ENCODE peak calls at places on chromosome 13, in eight cellular contexts. D, R, X, V, S, F, Q and H are unnamed samples.
A peak's percentile ranks its signal among the peaks of the same experiment; 100 is the strongest.

GRCh38 chr13:83453300-83453699 is 429.0 kb downstream of the SLITRK1 start:
- DNase-seq in D (no peak), R (no peak), X (no peak), V (no peak), S (no peak), F (no peak), Q (no peak), H (no peak)

GRCh38 chr13:24133396-24133795 is 27.1 kb upstream of the SPATA13 start:
- DNase-seq in D (no peak), R (no peak), X (no peak), V (no peak), S (no peak), F (no peak), Q (no peak), H (no peak)

GRCh38 chr13:34164585-34164984 is 346.6 kb downstream of the RFC3 start:
- DNase-seq in D (no peak), R (no peak), X (no peak), V (no peak), S (no peak), F (no peak), Q (no peak), H (no peak)

GRCh38 chr13:74288361-74288911 is 154.2 kb upstream of the KLF12 start:
- DNase-seq in D (peak; percentile 68), R (peak; percentile 49), X (no peak), V (no peak), S (no peak), F (peak; percentile 66), Q (peak; percentile 60), H (no peak)

GRCh38 chr13:89432997-89433396 is 1761.8 kb downstream of the SLITRK5 start:
- DNase-seq in D (no peak), R (no peak), X (no peak), V (no peak), S (no peak), F (no peak), Q (no peak), H (no peak)

GRCh38 chr13:112693831-112694497 is 4.1 kb downstream of the ATP11A start:
- DNase-seq in D (no peak), R (no peak), X (no peak), V (no peak), S (no peak), F (peak; percentile 56), Q (no peak), H (peak; percentile 83)

GRCh38 chr13:22736084-22736767 is 444.6 kb upstream of the SGCG start:
- DNase-seq in D (no peak), R (no peak), X (no peak), V (no peak), S (no peak), F (no peak), Q (no peak), H (no peak)

GRCh38 chr13:110331362-110331761 is 24.3 kb downstream of the COL4A2 start:
- DNase-seq in D (no peak), R (no peak), X (no peak), V (no peak), S (no peak), F (peak; percentile 63), Q (peak; percentile 59), H (peak; percentile 75)

GRCh38 chr13:22665531-22665930 is 515.2 kb upstream of the SGCG start:
- DNase-seq in D (no peak), R (peak; percentile 12), X (no peak), V (no peak), S (no peak), F (no peak), Q (no peak), H (no peak)

GRCh38 chr13:43167058-43167457 is 143.7 kb downstream of the DNAJC15 start:
- DNase-seq in D (no peak), R (no peak), X (no peak), V (no peak), S (no peak), F (no peak), Q (no peak), H (no peak)

GRCh38 chr13:98141938-98142426 is 912 bp upstream of the FARP1 start:
- DNase-seq in D (no peak), R (peak; percentile 23), X (no peak), V (no peak), S (no peak), F (peak; percentile 72), Q (no peak), H (peak; percentile 6)

GRCh38 chr13:106418556-106418955 is 116.9 kb downstream of the EFNB2 start:
- DNase-seq in D (no peak), R (no peak), X (no peak), V (no peak), S (no peak), F (no peak), Q (no peak), H (peak; percentile 91)
- H3K4me3 ChIP-seq in D (no peak overlapping the region), R (no peak overlapping the region), X (no peak overlapping the region), V (no peak overlapping the region), S (no peak overlapping the region), F (no peak overlapping the region), Q (no peak overlapping the region), H (peak overlapping the region; percentile 36)

GRCh38 chr13:109123971-109124370 is 494.6 kb downstream of the MYO16 start:
- DNase-seq in D (no peak), R (no peak), X (no peak), V (peak; percentile 62), S (no peak), F (no peak), Q (no peak), H (no peak)
- TF ChIP-seq CTCF in D (no peak), R (no peak), X (peak; percentile 3), V (peak; percentile 56), S (no peak), F (no peak), Q (no peak), H (no peak)

GRCh38 chr13:95304446-95304845 is 3.2 kb upstream of the ABCC4 start:
- DNase-seq in D (no peak), R (no peak), X (no peak), V (no peak), S (no peak), F (no peak), Q (no peak), H (no peak)

GRCh38 chr13:95301947-95302386 is 716 bp upstream of the ABCC4 start:
- DNase-seq in D (no peak), R (no peak), X (no peak), V (no peak), S (no peak), F (no peak), Q (no peak), H (no peak)

GRCh38 chr13:95307507-95307906 is 6.3 kb upstream of the ABCC4 start:
- DNase-seq in D (no peak), R (no peak), X (no peak), V (no peak), S (no peak), F (no peak), Q (no peak), H (no peak)
- H3K4me3 ChIP-seq in D (no peak overlapping the region), R (no peak overlapping the region), X (no peak overlapping the region), V (no peak overlapping the region), S (no peak overlapping the region), F (no peak overlapping the region), Q (no peak overlapping the region), H (no peak overlapping the region)

GRCh38 chr13:37067874-37068273 is 8.4 kb upstream of the SUPT20H start:
- DNase-seq in D (no peak), R (no peak), X (no peak), V (no peak), S (no peak), F (no peak), Q (no peak), H (no peak)

GRCh38 chr13:37070145-37070695 is 10.7 kb upstream of the SUPT20H start:
- DNase-seq in D (no peak), R (no peak), X (no peak), V (no peak), S (no peak), F (no peak), Q (no peak), H (no peak)

GRCh38 chr13:37070956-37071355 is 11.5 kb upstream of the SUPT20H start:
- DNase-seq in D (no peak), R (no peak), X (no peak), V (no peak), S (no peak), F (no peak), Q (no peak), H (peak; percentile 55)

GRCh38 chr13:37069597-37070103 is 10.2 kb upstream of the SUPT20H start:
- DNase-seq in D (no peak), R (no peak), X (no peak), V (no peak), S (no peak), F (no peak), Q (no peak), H (no peak)

DNA sequence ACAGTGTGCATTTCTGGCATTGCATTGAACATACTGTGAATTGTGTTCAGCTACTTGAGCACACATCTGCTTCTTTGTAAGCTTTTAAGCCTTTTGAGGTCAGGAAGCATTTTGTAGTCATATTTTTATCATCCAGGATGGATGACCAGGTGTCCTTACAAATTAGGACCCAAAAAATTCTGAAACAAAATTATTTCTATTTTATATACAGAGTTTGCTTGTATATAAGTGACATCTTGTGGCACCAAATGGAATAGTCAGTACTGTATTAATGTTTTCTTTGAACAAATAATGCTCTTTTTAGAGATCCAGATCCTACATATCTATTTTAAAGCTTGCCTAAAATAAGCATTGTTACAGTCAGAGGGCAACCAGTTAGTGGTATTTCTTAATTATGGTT is 9.5 kb upstream of the SUPT20H start:
- DNase-seq in D (no peak), R (no peak), X (peak; percentile 0), V (no peak), S (no peak), F (no peak), Q (no peak), H (peak; percentile 17)
- TF ChIP-seq CTCF in D (no peak), R (no peak), X (peak; percentile 13), V (no peak), S (no peak), F (no peak), Q (peak; percentile 14), H (peak; percentile 45)

DNA sequence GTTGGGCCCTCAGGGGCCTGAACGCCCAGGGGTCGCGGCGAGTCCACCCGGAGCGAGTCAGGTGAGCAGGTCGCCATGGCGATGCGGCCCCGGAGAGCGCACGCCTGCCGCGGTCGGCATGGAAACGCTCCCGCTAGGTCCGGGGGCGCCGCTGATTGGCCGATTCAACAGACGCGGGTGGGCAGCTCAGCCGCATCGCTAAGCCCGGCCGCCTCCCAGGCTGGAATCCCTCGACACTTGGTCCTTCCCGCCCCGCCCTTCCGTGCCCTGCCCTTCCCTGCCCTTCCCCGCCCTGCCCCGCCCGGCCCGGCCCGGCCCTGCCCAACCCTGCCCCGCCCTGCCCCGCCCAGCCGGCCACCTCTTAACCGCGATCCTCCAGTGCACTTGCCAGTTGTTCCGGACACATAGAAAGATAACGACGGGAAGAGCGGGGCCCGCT is at the start of gene CCNA1:
- DNase-seq in D (peak; percentile 64), R (no peak), X (no peak), V (peak; percentile 60), S (no peak), F (no peak), Q (peak; percentile 71), H (no peak)
- H3K4me3 ChIP-seq in D (peak within 1 kb of the TSS; percentile 29), R (no peak within 1 kb of the TSS), X (no peak within 1 kb of the TSS), V (peak within 1 kb of the TSS; percentile 78), S (no peak within 1 kb of the TSS), F (peak within 1 kb of the TSS; percentile 55), Q (peak within 1 kb of the TSS; percentile 45), H (peak within 1 kb of the TSS; percentile 20)

DNA sequence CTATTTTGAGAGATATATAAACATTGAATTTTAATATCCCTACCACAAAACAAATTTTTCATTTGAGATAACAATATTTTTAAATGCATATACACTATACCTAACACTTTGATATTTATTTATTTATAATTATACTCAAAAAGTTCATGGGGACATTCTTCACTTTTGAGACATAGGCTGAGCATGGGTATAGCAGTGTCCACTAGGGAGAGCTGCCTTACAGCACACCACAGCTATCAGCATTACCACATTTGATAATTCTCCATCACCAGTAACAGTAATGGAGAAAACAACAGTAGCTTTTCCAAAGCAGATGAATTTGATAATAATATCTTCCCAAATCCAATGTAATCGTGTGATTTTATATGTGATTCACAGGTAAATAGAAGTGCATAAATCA is 626.1 kb downstream of the DACH1 start:
- DNase-seq in D (no peak), R (peak; percentile 6), X (no peak), V (no peak), S (no peak), F (no peak), Q (no peak), H (no peak)
- TF ChIP-seq CTCF in D (peak; percentile 62), R (no peak), X (peak; percentile 35), V (peak; percentile 66), S (no peak), F (no peak), Q (peak; percentile 49), H (no peak)